ENCODE peak calls at places on chromosomes 16 and 17, in six cellular contexts. E is activated CD4-positive, alpha-beta T cell treated with anti-CD3 and anti-CD28 coated beads for 24 hours; Z is psoas muscle; D is T-helper 1 cell; I is fibroblast of lung; L is AG10803. S is an unnamed sample.
A peak's percentile ranks its signal among the peaks of the same experiment; 100 is the strongest.

GRCh38 chr17:72600934-72601333 is 480.1 kb downstream of the SOX9 start:
- DNase-seq in Z (no peak), D (no peak), I (peak; percentile 96), E (no peak), L (peak; percentile 76), S (no peak)

GRCh38 chr16:24036614-24037013 is 200.8 kb downstream of the PRKCB start:
- DNase-seq in D (no peak), Z (no peak), I (peak; percentile 6), L (peak; percentile 40), E (no peak), S (peak; percentile 22)

GRCh38 chr17:4600563-4600962 is 16.2 kb downstream of the SMTNL2 start:
- DNase-seq in Z (peak; percentile 95), L (no peak), E (no peak), D (no peak), I (no peak), S (no peak)

GRCh38 chr16:28012031-28012445 is 51.5 kb downstream of the GSG1L start:
- DNase-seq in D (no peak), I (peak; percentile 38), L (no peak), Z (no peak), E (no peak), S (no peak)

GRCh38 chr16:87463722-87464690 is 28.8 kb downstream of the ZCCHC14 start:
- DNase-seq in E (no peak), D (no peak), I (peak; percentile 79), L (peak; percentile 74), Z (no peak), S (no peak)

GRCh38 chr16:84396537-84397008 is 28.2 kb downstream of the ATP2C2 start:
- DNase-seq in Z (no peak), D (no peak), E (no peak), L (no peak), I (peak; percentile 15), S (no peak)

GRCh38 chr17:69418535-69418934 is 4.0 kb downstream of the MAP2K6 start:
- DNase-seq in I (peak; percentile 25), Z (no peak), E (no peak), D (no peak), L (no peak), S (no peak)

GRCh38 chr17:27996157-27997043 is 46.1 kb upstream of the NLK start:
- DNase-seq in L (no peak), I (no peak), Z (no peak), D (no peak), E (no peak), S (no peak)

GRCh38 chr16:19269098-19269497 is 16.4 kb upstream of the CLEC19A start:
- DNase-seq in D (no peak), I (no peak), Z (no peak), L (no peak), E (no peak), S (no peak)

GRCh38 chr16:85767569-85767968 is 16.7 kb upstream of the C16orf74 start:
- DNase-seq in D (no peak), Z (no peak), L (peak; percentile 91), E (no peak), I (peak; percentile 86), S (no peak)

GRCh38 chr17:71494045-71494444 is 626.8 kb upstream of the SOX9 start:
- DNase-seq in E (no peak), I (peak; percentile 87), Z (no peak), D (no peak), L (peak; percentile 91), S (no peak)

GRCh38 chr17:62791235-62792121 is 16.6 kb downstream of the MARCHF10 start:
- DNase-seq in Z (no peak), L (peak; percentile 93), E (no peak), D (no peak), I (peak; percentile 96), S (no peak)

GRCh38 chr17:51995797-51996403 is 162.6 kb downstream of the CA10 start:
- DNase-seq in L (no peak), D (no peak), I (no peak), Z (no peak), E (no peak), S (no peak)

GRCh38 chr16:2295056-2295798 is 27.3 kb upstream of the RNPS1 start:
- DNase-seq in D (no peak), L (no peak), I (no peak), Z (no peak), E (no peak), S (no peak)

GRCh38 chr16:9061358-9061813 is 30.1 kb upstream of the HAPSTR1 start:
- DNase-seq in E (no peak), Z (peak; percentile 62), D (no peak), L (no peak), I (peak; percentile 39), S (no peak)

GRCh38 chr17:72404872-72405271 is 284.1 kb downstream of the SOX9 start:
- DNase-seq in E (no peak), Z (no peak), L (peak; percentile 54), I (peak; percentile 87), D (no peak), S (no peak)

GRCh38 chr17:80833952-80834895 is 157.4 kb upstream of the CHMP6 start:
- DNase-seq in Z (peak; percentile 80), I (peak; percentile 72), E (no peak), D (no peak), L (peak; percentile 86), S (no peak)

GRCh38 chr17:19270347-19270950 is 33.3 kb downstream of the EPN2 start:
- DNase-seq in D (no peak), L (no peak), I (no peak), Z (no peak), E (no peak), S (no peak)

GRCh38 chr17:78357177-78357586 is 2.7 kb downstream of the SOCS3 start:
- DNase-seq in Z (peak; percentile 75), D (no peak), E (no peak), L (peak; percentile 76), I (peak; percentile 84), S (no peak)

GRCh38 chr16:66364117-66364958 is 2.2 kb upstream of the CDH5 start:
- DNase-seq in D (no peak), Z (peak; percentile 79), I (peak; percentile 45), E (no peak), L (peak; percentile 80), S (no peak)

GRCh38 chr16:66275795-66276428 is 90.6 kb upstream of the CDH5 start:
- DNase-seq in Z (no peak), I (peak; percentile 67), E (no peak), L (peak; percentile 71), D (no peak), S (no peak)

GRCh38 chr16:83994087-83994486 is 26.0 kb downstream of the NECAB2 start:
- DNase-seq in I (peak; percentile 86), E (no peak), Z (no peak), D (no peak), L (peak; percentile 96), S (no peak)

GRCh38 chr16:85750827-85751641 is at the start of gene C16orf74:
- DNase-seq in D (no peak), L (peak; percentile 36), Z (no peak), I (peak; percentile 17), E (no peak), S (no peak)